ENCODE peak calls at places on chromosome 1, in six cellular contexts. Q is stimulated activated CD4-positive, alpha-beta T cell treated with anti-CD3 and anti-CD28 coated beads, Interleukin-1b, Interleukin-23, amount 100 ng/mL, for 1 hour; C is left ventricle myocardium inferior; W is NCI-H1436; X is left lung; Z is GM10248. Y is an unnamed sample.

GRCh38 chr1:203692565-203693470 is 66.2 kb downstream of the ATP2B4 start:
- DNase-seq in X (peak; percentile 81), Q (no peak), W (no peak), Z (no peak), C (peak; percentile 82), Y (no peak)

GRCh38 chr1:179806333-179806732 is 63.2 kb downstream of the FAM163A start:
- DNase-seq in X (no peak), W (no peak), Q (no peak), Z (no peak), C (no peak), Y (no peak)

GRCh38 chr1:174769961-174770549 is 229.7 kb upstream of the CACYBP start:
- DNase-seq in Q (no peak), W (peak; percentile 41), X (no peak), C (no peak), Z (peak; percentile 37), Y (peak; percentile 73)

GRCh38 chr1:228377664-228378452 is 28.8 kb downstream of the TRIM11 start:
- DNase-seq in W (no peak), C (no peak), Z (no peak), X (peak; percentile 79), Q (no peak), Y (peak; percentile 69)

GRCh38 chr1:51818487-51818886 is 60.0 kb downstream of the NRDC start:
- DNase-seq in Q (no peak), C (no peak), X (no peak), W (no peak), Z (no peak), Y (no peak)

GRCh38 chr1:94022471-94023189 is 98.3 kb downstream of the ABCA4 start:
- DNase-seq in W (no peak), Z (no peak), C (no peak), X (no peak), Q (no peak), Y (no peak)

GRCh38 chr1:3501856-3502665 is 47.6 kb downstream of the ARHGEF16 start:
- DNase-seq in W (no peak), Q (no peak), Z (peak; percentile 74), C (peak; percentile 55), X (peak; percentile 95), Y (no peak)

GRCh38 chr1:211198880-211199279 is 60.3 kb upstream of the RCOR3 start:
- DNase-seq in Z (no peak), X (no peak), W (no peak), Q (no peak), C (no peak), Y (no peak)

GRCh38 chr1:203306970-203307541 is 1.7 kb downstream of the BTG2 start:
- DNase-seq in Q (peak; percentile 37), Z (no peak), X (peak; percentile 86), C (no peak), W (no peak), Y (no peak)

GRCh38 chr1:91765293-91765692 is 120.7 kb downstream of the TGFBR3 start:
- DNase-seq in C (no peak), X (no peak), W (no peak), Z (no peak), Q (no peak), Y (no peak)

GRCh38 chr1:180527270-180527669 is 24.9 kb upstream of the ACBD6 start:
- DNase-seq in X (no peak), W (no peak), Z (no peak), C (no peak), Q (no peak), Y (no peak)

GRCh38 chr1:152623203-152623844 is 421 bp upstream of the LCE3A start:
- DNase-seq in Q (no peak), W (no peak), X (peak; percentile 72), Z (peak; percentile 39), C (no peak), Y (peak; percentile 30)